ENCODE peak calls at places on chromosomes 4 and X, in ten cellular contexts. K, D, V, N, P, G, T, W, Z and I are unnamed samples.

GRCh38 chrX:23883737-23884354 is 23.9 kb downstream of the APOO start:
- DNase-seq in K (no peak), D (peak; percentile 79), V (peak; percentile 82), N (peak; percentile 80), P (no peak), G (no peak), T (peak; percentile 77), W (peak; percentile 90), Z (no peak), I (no peak)

GRCh38 chr4:58111818-58112217 is 1001.6 kb upstream of the IGFBP7 start:
- DNase-seq in K (no peak), D (no peak), V (no peak), N (no peak), P (no peak), G (no peak), T (no peak), W (no peak), Z (no peak), I (no peak)

GRCh38 chrX:20530319-20530979 is 263.7 kb upstream of the RPS6KA3 start:
- DNase-seq in K (peak; percentile 69), D (peak; percentile 41), V (peak; percentile 48), N (peak; percentile 77), P (no peak), G (peak; percentile 50), T (peak; percentile 34), W (peak; percentile 65), Z (peak; percentile 14), I (peak; percentile 59)

GRCh38 chrX:20418379-20418778 is 151.7 kb upstream of the RPS6KA3 start:
- DNase-seq in K (no peak), D (no peak), V (no peak), N (no peak), P (no peak), G (no peak), T (no peak), W (no peak), Z (no peak), I (no peak)

GRCh38 chrX:103637604-103638338 is 9.0 kb downstream of the TCEAL1 start:
- DNase-seq in K (no peak), D (no peak), V (peak; percentile 59), N (no peak), P (no peak), G (no peak), T (no peak), W (peak; percentile 32), Z (no peak), I (no peak)

GRCh38 chr4:62711575-62711974 is 1511.4 kb downstream of the ADGRL3 start:
- DNase-seq in K (no peak), D (no peak), V (no peak), N (no peak), P (no peak), G (no peak), T (no peak), W (no peak), Z (no peak), I (no peak)

GRCh38 chrX:150456466-150456865 is 93.3 kb downstream of the MAMLD1 start:
- DNase-seq in K (no peak), D (no peak), V (peak; percentile 66), N (peak; percentile 11), P (no peak), G (no peak), T (no peak), W (no peak), Z (no peak), I (no peak)

GRCh38 chr4:64713256-64713840 is 304.1 kb upstream of the TECRL start:
- DNase-seq in K (no peak), D (no peak), V (peak; percentile 54), N (peak; percentile 45), P (no peak), G (no peak), T (no peak), W (peak; percentile 30), Z (peak; percentile 23), I (no peak)

GRCh38 chr4:89719536-89719935 is 117.4 kb downstream of the SNCA start:
- DNase-seq in K (no peak), D (no peak), V (no peak), N (no peak), P (no peak), G (no peak), T (no peak), W (peak; percentile 12), Z (no peak), I (no peak)

GRCh38 chr4:8681391-8681790 is 88.8 kb downstream of the CPZ start:
- DNase-seq in K (no peak), D (no peak), V (no peak), N (no peak), P (peak; percentile 54), G (no peak), T (no peak), W (no peak), Z (no peak), I (no peak)

GRCh38 chr4:23171971-23172370 is 479.2 kb downstream of the GBA3 start:
- DNase-seq in K (no peak), D (no peak), V (peak; percentile 11), N (no peak), P (no peak), G (no peak), T (peak; percentile 14), W (peak; percentile 1), Z (no peak), I (no peak)

GRCh38 chr4:54842226-54843055 is 184.7 kb downstream of the KIT start:
- DNase-seq in K (no peak), D (no peak), V (no peak), N (no peak), P (no peak), G (no peak), T (no peak), W (no peak), Z (no peak), I (no peak)

DNA sequence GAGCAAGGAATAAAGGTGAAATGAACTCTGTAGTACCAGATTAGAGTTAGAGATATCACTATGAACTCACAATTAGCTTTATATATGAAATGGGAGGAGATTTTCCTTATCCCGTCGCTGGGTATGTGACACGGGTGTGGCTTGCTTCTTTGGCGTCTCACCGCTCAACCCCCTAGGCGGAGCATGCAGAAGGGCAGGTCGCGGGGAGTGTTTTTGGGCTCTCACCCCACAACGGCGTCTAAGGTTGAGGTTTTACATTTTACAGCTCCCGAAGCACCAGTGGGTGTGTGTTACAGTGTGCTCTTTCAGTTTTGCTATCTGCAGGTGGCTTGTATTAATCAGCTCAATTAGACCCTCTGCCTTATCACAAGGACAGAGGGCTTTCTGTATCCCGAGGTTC is 42.1 kb upstream of the MAGEB10 start:
- DNase-seq in K (no peak), D (no peak), V (no peak), N (no peak), P (no peak), G (no peak), T (no peak), W (no peak), Z (no peak), I (no peak)
- TF ChIP-seq CTCF in K (no peak), D (no peak), V (no peak), N (no peak), P (no peak), G (no peak), T (no peak), W (no peak), Z (no peak), I (no peak)

DNA sequence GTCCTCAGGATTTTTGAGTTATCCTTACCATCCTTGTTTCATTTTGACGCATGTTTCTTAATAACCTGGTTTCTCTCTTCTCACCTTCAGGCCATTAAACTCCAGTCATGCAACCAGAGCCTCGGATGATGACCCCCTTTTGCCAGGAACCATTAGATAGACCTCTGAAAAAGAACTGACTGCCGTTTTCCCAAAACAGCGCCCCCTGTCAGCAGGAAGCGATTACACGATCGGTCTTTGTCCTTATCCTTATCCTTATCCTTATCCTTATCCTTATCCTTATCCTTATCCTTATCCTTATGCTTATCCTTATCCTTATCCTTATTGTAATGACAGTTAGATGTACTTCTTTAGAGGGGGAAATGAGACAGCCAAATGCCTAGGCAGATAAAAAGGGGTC is 148.4 kb upstream of the ITM2A start:
- DNase-seq in K (no peak), D (no peak), V (no peak), N (no peak), P (no peak), G (no peak), T (no peak), W (no peak), Z (no peak), I (no peak)
- TF ChIP-seq CTCF in K (no peak), D (no peak), V (no peak), N (no peak), P (no peak), G (no peak), T (no peak), W (no peak), Z (no peak), I (no peak)

DNA sequence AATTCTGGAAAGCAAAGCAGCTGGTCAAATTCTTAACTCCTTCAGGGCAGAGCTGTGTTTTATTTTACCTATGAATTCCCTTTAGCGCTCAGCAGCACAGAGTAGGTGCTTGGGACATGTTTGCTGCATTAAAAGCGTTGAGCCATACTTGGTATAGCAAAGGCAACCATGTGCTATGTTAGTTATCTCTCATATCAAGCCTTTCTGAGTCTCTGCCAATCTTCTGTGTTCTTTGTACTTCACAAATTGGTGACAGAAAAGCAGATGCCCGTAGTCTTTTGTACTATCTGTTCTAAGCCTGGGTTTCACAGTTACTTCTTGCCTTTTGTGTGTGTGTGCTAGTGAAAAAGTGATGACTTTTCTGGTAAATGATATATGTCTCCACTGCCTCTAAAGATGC is 16.1 kb upstream of the KLHL2 start:
- DNase-seq in K (no peak), D (no peak), V (no peak), N (no peak), P (no peak), G (no peak), T (no peak), W (no peak), Z (no peak), I (no peak)
- TF ChIP-seq CTCF in K (no peak), D (no peak), V (no peak), N (no peak), P (no peak), G (no peak), T (no peak), W (no peak), Z (no peak), I (no peak)

DNA sequence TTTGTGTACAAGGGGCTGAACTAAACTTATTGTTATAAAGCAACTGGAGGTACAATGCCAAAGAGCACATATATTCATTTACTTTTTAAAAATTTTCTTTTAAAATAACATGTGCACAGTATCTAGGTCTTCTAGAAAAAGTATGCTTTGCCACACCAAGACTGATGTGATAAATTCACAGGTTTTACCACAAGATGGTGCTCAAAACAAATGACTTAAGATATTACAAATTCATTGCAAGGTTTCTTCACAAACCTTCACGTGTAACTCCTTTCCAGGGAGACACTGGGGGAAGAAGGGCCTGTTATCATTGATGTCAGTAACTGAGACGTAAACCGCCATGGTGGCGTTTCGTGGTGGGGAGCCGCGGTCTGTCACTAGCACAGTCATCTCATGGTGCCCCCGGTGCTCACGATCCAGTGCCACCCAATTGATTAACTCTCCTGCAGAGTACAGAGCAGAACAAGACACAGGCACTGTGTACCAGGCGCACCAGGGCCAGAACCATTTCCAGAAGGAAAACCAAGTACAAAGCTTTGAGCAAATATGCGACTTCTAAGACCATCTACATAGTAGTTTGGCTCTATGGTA is 162.2 kb downstream of the DCHS2 start:
- DNase-seq in K (no peak), D (no peak), V (peak; percentile 51), N (peak; percentile 66), P (no peak), G (no peak), T (peak; percentile 3), W (peak; percentile 57), Z (no peak), I (no peak)
- TF ChIP-seq CTCF in K (no peak), D (peak; percentile 31), V (peak; percentile 31), N (peak; percentile 46), P (peak; percentile 28), G (peak; percentile 32), T (peak; percentile 9), W (peak; percentile 36), Z (peak; percentile 44), I (peak; percentile 55)

GRCh38 chr4:76895619-76896018 is 2.3 kb downstream of the SOWAHB start:
- DNase-seq in K (no peak), D (no peak), V (no peak), N (no peak), P (no peak), G (no peak), T (no peak), W (no peak), Z (no peak), I (no peak)
- TF ChIP-seq CTCF in K (no peak), D (no peak), V (no peak), N (peak; percentile 10), P (no peak), G (no peak), T (no peak), W (no peak), Z (peak; percentile 27), I (peak; percentile 24)